ENCODE peak calls at places on chromosome X, in six cellular contexts. M, F, I, N, D and S are unnamed samples.

GRCh38 chrX:103878466-103879151 is 46.6 kb upstream of the RAB9B start:
- DNase-seq in M (no peak), F (no peak), I (peak), N (peak), D (no peak), S (no peak)

GRCh38 chrX:140733766-140734342 is 24.3 kb downstream of the LINC00632 start:
- DNase-seq in M (no peak), F (peak), I (peak), N (no peak), D (no peak), S (peak)

GRCh38 chrX:23369037-23369436 is 34.4 kb downstream of the PTCHD1 start:
- DNase-seq in M (no peak), F (no peak), I (no peak), N (no peak), D (no peak), S (no peak)

GRCh38 chrX:103685396-103685795 is 1.1 kb downstream of the MORF4L2 start:
- DNase-seq in M (no peak), F (peak), I (no peak), N (no peak), D (no peak), S (peak)

GRCh38 chrX:64580035-64580434 is 184.8 kb upstream of the MTMR8 start:
- DNase-seq in M (no peak), F (no peak), I (no peak), N (no peak), D (no peak), S (no peak)

GRCh38 chrX:28312965-28313364 is 274.3 kb upstream of the IL1RAPL1 start:
- DNase-seq in M (no peak), F (no peak), I (peak), N (no peak), D (no peak), S (no peak)

GRCh38 chrX:37745354-37745753 is 34.5 kb upstream of the CYBB start:
- DNase-seq in M (peak), F (peak), I (peak), N (peak), D (no peak), S (peak)

GRCh38 chrX:18542131-18542530 is 116.7 kb downstream of the CDKL5 start:
- DNase-seq in M (no peak), F (no peak), I (no peak), N (no peak), D (no peak), S (no peak)

GRCh38 chrX:46757593-46757992 is 1.3 kb downstream of the SLC9A7 start:
- DNase-seq in M (no peak), F (no peak), I (peak), N (no peak), D (no peak), S (no peak)

GRCh38 chrX:63751481-63751880 is 33.5 kb downstream of the ARHGEF9 start:
- DNase-seq in M (no peak), F (no peak), I (no peak), N (no peak), D (no peak), S (no peak)

GRCh38 chrX:47798861-47799260 is 37.8 kb upstream of the ZNF81 start:
- DNase-seq in M (no peak), F (no peak), I (no peak), N (no peak), D (no peak), S (no peak)

GRCh38 chrX:13115457-13115856 is 71.0 kb upstream of the FAM9C start:
- DNase-seq in M (no peak), F (no peak), I (no peak), N (no peak), D (no peak), S (no peak)

GRCh38 chrX:98405376-98405775 is 1521.7 kb downstream of the RPA4 start:
- DNase-seq in M (no peak), F (no peak), I (no peak), N (no peak), D (no peak), S (no peak)

GRCh38 chrX:94645727-94646126 is 971.7 kb downstream of the FAM133A start:
- DNase-seq in M (no peak), F (no peak), I (no peak), N (no peak), D (no peak), S (no peak)

GRCh38 chrX:150509703-150510102 is 58.7 kb upstream of the MTM1 start:
- DNase-seq in M (no peak), F (no peak), I (no peak), N (no peak), D (no peak), S (no peak)

GRCh38 chrX:119871245-119871598 is 311 bp downstream of the RNF113A start:
- DNase-seq in M (no peak), F (peak), I (peak), N (no peak), D (no peak), S (no peak)

GRCh38 chrX:12814434-12814833 is 23.2 kb downstream of the PRPS2 start:
- DNase-seq in M (peak), F (peak), I (peak), N (no peak), D (no peak), S (peak)

GRCh38 chrX:14865201-14865600 is 7.7 kb downstream of the FANCB start:
- DNase-seq in M (no peak), F (no peak), I (peak), N (no peak), D (no peak), S (no peak)

GRCh38 chrX:11285661-11286060 is 7.6 kb upstream of the AMELX start:
- DNase-seq in M (no peak), F (no peak), I (no peak), N (no peak), D (no peak), S (no peak)

GRCh38 chrX:48897157-48897620 is 379 bp downstream of the TIMM17B start:
- DNase-seq in M (no peak), F (peak), I (peak), N (peak), D (no peak), S (peak)

GRCh38 chrX:24146283-24146865 is 3.2 kb upstream of the ZFX start:
- DNase-seq in M (no peak), F (no peak), I (peak), N (no peak), D (no peak), S (peak)

GRCh38 chrX:39642071-39642470 is 455.7 kb downstream of the BCOR start:
- DNase-seq in M (no peak), F (no peak), I (no peak), N (no peak), D (no peak), S (no peak)

GRCh38 chrX:109626637-109627036 is 1.7 kb upstream of the KCNE5 start:
- DNase-seq in M (no peak), F (peak), I (no peak), N (no peak), D (no peak), S (no peak)

GRCh38 chrX:46929439-46930018 is 17.3 kb downstream of the JADE3 start:
- DNase-seq in M (no peak), F (no peak), I (peak), N (no peak), D (no peak), S (no peak)

GRCh38 chrX:72129661-72130060 is 2.1 kb downstream of the RTL5 start:
- DNase-seq in M (no peak), F (no peak), I (no peak), N (no peak), D (no peak), S (no peak)

GRCh38 chrX:22652596-22652995 is 347.2 kb upstream of the DDX53 start:
- DNase-seq in M (no peak), F (no peak), I (peak), N (no peak), D (no peak), S (no peak)

GRCh38 chrX:22686138-22686541 is 313.6 kb upstream of the DDX53 start:
- DNase-seq in M (no peak), F (no peak), I (peak), N (no peak), D (no peak), S (no peak)

GRCh38 chrX:103776586-103776985 is at the start of gene PLP1:
- DNase-seq in M (no peak), F (no peak), I (no peak), N (no peak), D (no peak), S (no peak)

GRCh38 chrX:74422576-74423288 is 1.4 kb downstream of the SLC16A2 start:
- DNase-seq in M (no peak), F (no peak), I (peak), N (no peak), D (no peak), S (no peak)

GRCh38 chrX:21479695-21480280 is 105.6 kb downstream of the CNKSR2 start:
- DNase-seq in M (no peak), F (no peak), I (peak), N (no peak), D (no peak), S (peak)

GRCh38 chrX:96004386-96004785 is 680.3 kb upstream of the DIAPH2 start:
- DNase-seq in M (no peak), F (no peak), I (peak), N (no peak), D (no peak), S (no peak)

GRCh38 chrX:989959-990510 is 222.4 kb downstream of the CRLF2 start:
- DNase-seq in M (peak), F (peak), I (peak), N (peak), D (no peak), S (peak)

GRCh38 chrX:70208479-70208878 is 26.0 kb upstream of the AWAT1 start:
- DNase-seq in M (no peak), F (no peak), I (peak), N (no peak), D (no peak), S (no peak)

GRCh38 chrX:48467331-48467761 is 2.7 kb downstream of the SLC38A5 start:
- DNase-seq in M (no peak), F (peak), I (no peak), N (no peak), D (no peak), S (no peak)

GRCh38 chrX:80432863-80433262 is 12.6 kb downstream of the TENT5D start:
- DNase-seq in M (no peak), F (no peak), I (no peak), N (no peak), D (no peak), S (no peak)

GRCh38 chrX:112841114-112841819 is 636 bp upstream of the AMOT start:
- DNase-seq in M (no peak), F (peak), I (peak), N (peak), D (peak), S (peak)
- H3K27ac ChIP-seq in M (peak), F (no peak), I (peak), N (peak), D (no peak), S (peak)

GRCh38 chrX:76555816-76556215 is 128.3 kb downstream of the MAGEE1 start:
- DNase-seq in M (no peak), F (peak), I (peak), N (peak), D (no peak), S (peak)
- TF ChIP-seq CEBPB in M (no peak), F (no peak), I (no peak), N (no peak), D (no peak), S (no peak)

DNA sequence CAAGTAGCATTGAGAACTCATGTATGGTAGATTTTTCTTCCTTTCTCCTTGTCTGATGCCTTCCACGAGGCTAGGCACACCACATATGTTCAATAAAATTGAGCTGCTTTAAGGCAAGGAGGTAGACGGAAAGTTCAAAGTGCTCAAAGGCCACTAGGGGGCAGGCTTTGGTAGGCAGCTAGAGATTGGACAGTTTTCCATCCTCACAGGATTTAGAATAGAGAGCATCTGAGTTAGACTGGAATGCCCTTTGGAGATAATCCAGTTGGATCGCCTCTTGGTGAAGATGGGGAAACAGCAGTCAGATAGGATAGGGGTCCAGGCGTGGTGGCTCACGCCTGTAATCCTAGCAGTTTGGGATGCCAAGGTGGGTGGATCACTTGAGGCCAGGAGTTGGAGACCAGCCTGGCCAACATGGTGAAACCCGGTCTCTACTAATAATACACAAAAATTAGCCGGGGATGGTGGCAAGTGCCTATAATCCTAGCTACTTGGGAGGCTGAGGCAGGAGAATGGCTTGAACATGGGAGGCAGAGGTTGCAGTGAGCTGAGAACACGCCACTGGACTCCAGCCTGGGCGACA is 30.4 kb downstream of the ELF4 start:
- DNase-seq in M (no peak), F (peak), I (peak), N (peak), D (no peak), S (peak)
- H3K27ac ChIP-seq in M (no peak), F (no peak), I (no peak), N (no peak), D (no peak), S (no peak)

GRCh38 chrX:106927700-106928099 is 7.5 kb downstream of the CLDN2 start:
- DNase-seq in M (no peak), F (no peak), I (no peak), N (no peak), D (no peak), S (peak)
- TF ChIP-seq CEBPB in M (no peak), F (no peak), I (no peak), N (no peak), D (no peak), S (no peak)

GRCh38 chrX:123742440-123742839 is 9.6 kb upstream of the THOC2 start:
- DNase-seq in M (no peak), F (no peak), I (no peak), N (no peak), D (no peak), S (no peak)
- H3K27ac ChIP-seq in M (no peak), F (no peak), I (no peak), N (no peak), D (no peak), S (no peak)

GRCh38 chrX:134732676-134733075 is 74.4 kb upstream of the PLAC1 start:
- DNase-seq in M (no peak), F (no peak), I (no peak), N (no peak), D (no peak), S (no peak)

GRCh38 chrX:134735015-134735414 is 76.7 kb upstream of the PLAC1 start:
- DNase-seq in M (no peak), F (no peak), I (no peak), N (no peak), D (no peak), S (no peak)

GRCh38 chrX:134734343-134735001 is 76.2 kb upstream of the PLAC1 start:
- DNase-seq in M (no peak), F (no peak), I (peak), N (no peak), D (no peak), S (no peak)

GRCh38 chrX:134732152-134732551 is 73.9 kb upstream of the PLAC1 start:
- DNase-seq in M (no peak), F (no peak), I (no peak), N (no peak), D (no peak), S (no peak)

DNA sequence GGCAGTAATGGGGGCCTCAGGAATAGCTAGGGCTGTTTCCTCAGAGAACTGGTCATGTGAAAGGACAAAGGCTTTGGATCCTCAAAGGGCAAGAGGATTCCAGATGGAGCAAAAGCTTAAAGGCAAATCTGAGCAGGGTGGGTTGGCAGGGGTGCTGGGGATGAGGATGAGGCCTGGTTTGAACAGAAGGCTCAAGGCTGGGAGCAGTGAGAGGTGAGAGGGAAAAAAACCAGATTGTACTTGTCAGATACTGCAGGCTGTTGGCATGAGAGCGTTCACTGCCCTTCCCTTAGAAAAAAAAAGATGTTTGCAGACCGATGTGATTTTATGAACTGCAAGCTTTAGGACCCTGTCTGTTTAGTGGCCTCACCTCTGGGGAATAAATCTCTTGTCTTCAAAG is 75.3 kb upstream of the PLAC1 start:
- DNase-seq in M (no peak), F (no peak), I (no peak), N (no peak), D (no peak), S (no peak)
- TF ChIP-seq CEBPB in M (no peak), F (no peak), I (no peak), N (no peak), D (no peak), S (no peak)